ENCODE peak calls at places on chromosomes 7 and 10, in seven cellular contexts. One of them, this sample, is unnamed.
A peak's percentile ranks its signal among the peaks of the same experiment; 100 is the strongest.

GRCh38 chr7:7554021-7554432 is 12.7 kb upstream of the MIOS start:
- DNase-seq in Kasumi-1: no peak
- DNase-seq in SHP77 treated with DMSO at 0.1 percent for 48 hours: no peak
- DNase-seq in nucleus accumbens: no peak
- DNase-seq in HEK293T: no peak
- DNase-seq in cardiac fibroblast: peak; percentile 86
- DNase-seq in activated naive CD4-positive, alpha-beta T cell: no peak
- DNase-seq in this sample: no peak

GRCh38 chr10:29619273-29619672 is 15.5 kb downstream of the SVIL start:
- DNase-seq in Kasumi-1: no peak
- DNase-seq in SHP77 treated with DMSO at 0.1 percent for 48 hours: peak; percentile 24
- DNase-seq in nucleus accumbens: no peak
- DNase-seq in HEK293T: no peak
- DNase-seq in cardiac fibroblast: peak; percentile 62
- DNase-seq in activated naive CD4-positive, alpha-beta T cell: no peak
- DNase-seq in this sample: no peak

GRCh38 chr7:128868624-128869137 is 6.0 kb downstream of the ATP6V1F start:
- DNase-seq in Kasumi-1: no peak
- DNase-seq in SHP77 treated with DMSO at 0.1 percent for 48 hours: no peak
- DNase-seq in nucleus accumbens: no peak
- DNase-seq in HEK293T: no peak
- DNase-seq in cardiac fibroblast: no peak
- DNase-seq in activated naive CD4-positive, alpha-beta T cell: no peak
- DNase-seq in this sample: no peak

GRCh38 chr7:40194743-40195142 is 59.9 kb downstream of the SUGCT start:
- DNase-seq in Kasumi-1: no peak
- DNase-seq in SHP77 treated with DMSO at 0.1 percent for 48 hours: no peak
- DNase-seq in nucleus accumbens: no peak
- DNase-seq in HEK293T: no peak
- DNase-seq in cardiac fibroblast: peak; percentile 93
- DNase-seq in activated naive CD4-positive, alpha-beta T cell: no peak
- DNase-seq in this sample: no peak

GRCh38 chr7:11754123-11754522 is 77.9 kb downstream of the THSD7A start:
- DNase-seq in Kasumi-1: no peak
- DNase-seq in SHP77 treated with DMSO at 0.1 percent for 48 hours: no peak
- DNase-seq in nucleus accumbens: no peak
- DNase-seq in HEK293T: no peak
- DNase-seq in cardiac fibroblast: no peak
- DNase-seq in activated naive CD4-positive, alpha-beta T cell: no peak
- DNase-seq in this sample: peak; percentile 73

GRCh38 chr7:87370660-87371180 is 25.3 kb downstream of the CROT start:
- DNase-seq in Kasumi-1: no peak
- DNase-seq in SHP77 treated with DMSO at 0.1 percent for 48 hours: no peak
- DNase-seq in nucleus accumbens: no peak
- DNase-seq in HEK293T: no peak
- DNase-seq in cardiac fibroblast: peak; percentile 52
- DNase-seq in activated naive CD4-positive, alpha-beta T cell: no peak
- DNase-seq in this sample: no peak

GRCh38 chr10:124690971-124691370 is 53.2 kb downstream of the FAM53B start:
- DNase-seq in Kasumi-1: no peak
- DNase-seq in SHP77 treated with DMSO at 0.1 percent for 48 hours: no peak
- DNase-seq in nucleus accumbens: no peak
- DNase-seq in HEK293T: no peak
- DNase-seq in cardiac fibroblast: no peak
- DNase-seq in activated naive CD4-positive, alpha-beta T cell: no peak
- DNase-seq in this sample: no peak

GRCh38 chr10:11180228-11180627 is 162.6 kb downstream of the CELF2 start:
- DNase-seq in Kasumi-1: peak; percentile 100
- DNase-seq in SHP77 treated with DMSO at 0.1 percent for 48 hours: no peak
- DNase-seq in nucleus accumbens: no peak
- DNase-seq in HEK293T: no peak
- DNase-seq in cardiac fibroblast: no peak
- DNase-seq in activated naive CD4-positive, alpha-beta T cell: no peak
- DNase-seq in this sample: peak; percentile 92

GRCh38 chr10:12875100-12875499 is 126.4 kb downstream of the CCDC3 start:
- DNase-seq in Kasumi-1: no peak
- DNase-seq in SHP77 treated with DMSO at 0.1 percent for 48 hours: no peak
- DNase-seq in nucleus accumbens: no peak
- DNase-seq in HEK293T: no peak
- DNase-seq in cardiac fibroblast: no peak
- DNase-seq in activated naive CD4-positive, alpha-beta T cell: no peak
- DNase-seq in this sample: no peak

GRCh38 chr10:77348082-77348481 is 289.5 kb downstream of the KCNMA1 start:
- DNase-seq in Kasumi-1: no peak
- DNase-seq in SHP77 treated with DMSO at 0.1 percent for 48 hours: no peak
- DNase-seq in nucleus accumbens: no peak
- DNase-seq in HEK293T: no peak
- DNase-seq in cardiac fibroblast: peak; percentile 47
- DNase-seq in activated naive CD4-positive, alpha-beta T cell: no peak
- DNase-seq in this sample: no peak

GRCh38 chr10:90435296-90435695 is 422.5 kb downstream of the HTR7 start:
- DNase-seq in Kasumi-1: no peak
- DNase-seq in SHP77 treated with DMSO at 0.1 percent for 48 hours: no peak
- DNase-seq in nucleus accumbens: no peak
- DNase-seq in HEK293T: no peak
- DNase-seq in cardiac fibroblast: no peak
- DNase-seq in activated naive CD4-positive, alpha-beta T cell: no peak
- DNase-seq in this sample: no peak

This sample was measured in MV-4-11.